ENCODE peak calls at places on chromosomes 13 and 19, in six cellular contexts. N is transverse colon, X is sigmoid colon, W is HCT116, P is GM12891, L is spleen. C is an unnamed sample.

GRCh38 chr13:98885605-98886004 is 92.3 kb downstream of the DOCK9 start:
- DNase-seq in N (no peak), X (no peak), W (no peak), P (no peak), L (no peak), C (no peak)

GRCh38 chr19:46629546-46630025 is 4.7 kb upstream of the PTGIR start:
- DNase-seq in N (no peak), X (no peak), W (no peak), P (no peak), L (peak), C (no peak)

GRCh38 chr13:109869312-109870237 is 83.2 kb upstream of the IRS2 start:
- DNase-seq in N (peak), X (peak), W (no peak), P (no peak), L (peak), C (peak)

GRCh38 chr19:28296506-28296905 is 916.4 kb downstream of the UQCRFS1 start:
- DNase-seq in N (no peak), X (no peak), W (no peak), P (no peak), L (no peak), C (no peak)

GRCh38 chr13:109586509-109587346 is 199.7 kb downstream of the IRS2 start:
- DNase-seq in N (peak), X (no peak), W (no peak), P (no peak), L (no peak), C (no peak)

GRCh38 chr13:92572190-92572589 is 654.4 kb upstream of the GPC6 start:
- DNase-seq in N (no peak), X (no peak), W (no peak), P (no peak), L (no peak), C (no peak)

GRCh38 chr13:44362394-44363040 is 11.1 kb upstream of the SERP2 start:
- DNase-seq in N (no peak), X (no peak), W (no peak), P (no peak), L (no peak), C (no peak)

GRCh38 chr19:1997353-1998233 is 17.9 kb downstream of the BTBD2 start:
- DNase-seq in N (no peak), X (no peak), W (no peak), P (no peak), L (no peak), C (no peak)

GRCh38 chr13:51818771-51819511 is 15.0 kb upstream of the DHRS12 start:
- DNase-seq in N (no peak), X (peak), W (no peak), P (no peak), L (no peak), C (no peak)

GRCh38 chr19:13817615-13818371 is 22.6 kb downstream of the ZSWIM4 start:
- DNase-seq in N (peak), X (no peak), W (no peak), P (no peak), L (peak), C (no peak)

GRCh38 chr19:10517361-10517759 is at the start of gene S1PR5:
- DNase-seq in N (no peak), X (no peak), W (no peak), P (no peak), L (no peak), C (no peak)

GRCh38 chr13:59747529-59747928 is 416.2 kb downstream of the DIAPH3 start:
- DNase-seq in N (no peak), X (no peak), W (peak), P (no peak), L (no peak), C (no peak)

GRCh38 chr13:21668665-21669599 is 1.9 kb upstream of the FGF9 start:
- DNase-seq in N (peak), X (peak), W (no peak), P (no peak), L (peak), C (no peak)

GRCh38 chr19:10861118-10861651 is 10.2 kb upstream of the CARM1 start:
- DNase-seq in N (peak), X (no peak), W (peak), P (no peak), L (no peak), C (no peak)

GRCh38 chr13:43805071-43805468 is 18.3 kb upstream of the ENOX1 start:
- DNase-seq in N (no peak), X (no peak), W (peak), P (no peak), L (no peak), C (no peak)

GRCh38 chr19:18433735-18434398 is 4.1 kb downstream of the ISYNA1 start:
- DNase-seq in N (no peak), X (peak), W (no peak), P (no peak), L (peak), C (no peak)

GRCh38 chr13:76812971-76813691 is 73.1 kb downstream of the KCTD12 start:
- DNase-seq in N (no peak), X (no peak), W (no peak), P (no peak), L (no peak), C (no peak)

GRCh38 chr13:97179501-97179900 is 42.6 kb upstream of the MBNL2 start:
- DNase-seq in N (no peak), X (no peak), W (no peak), P (no peak), L (no peak), C (no peak)

GRCh38 chr19:7349961-7350711 is 1.4 kb downstream of the ARHGEF18 start:
- DNase-seq in N (peak), X (peak), W (no peak), P (no peak), L (peak), C (no peak)

GRCh38 chr13:33536639-33537425 is 251.3 kb upstream of the STARD13 start:
- DNase-seq in N (no peak), X (no peak), W (no peak), P (no peak), L (no peak), C (no peak)

GRCh38 chr13:72290962-72291681 is 424.1 kb upstream of the DACH1 start:
- DNase-seq in N (no peak), X (no peak), W (peak), P (no peak), L (no peak), C (no peak)

GRCh38 chr19:28980236-28980868 is 232.6 kb downstream of the UQCRFS1 start:
- DNase-seq in N (no peak), X (no peak), W (no peak), P (no peak), L (no peak), C (no peak)

GRCh38 chr19:30682576-30683536 is 310.7 kb downstream of the ZNF536 start:
- DNase-seq in N (peak), X (peak), W (peak), P (peak), L (peak), C (peak)

GRCh38 chr19:14614099-14614412 is 31.2 kb downstream of the CLEC17A start:
- DNase-seq in N (no peak), X (no peak), W (no peak), P (peak), L (peak), C (no peak)

GRCh38 chr13:23159587-23160240 is 21.1 kb upstream of the SGCG start:
- DNase-seq in N (no peak), X (no peak), W (no peak), P (no peak), L (no peak), C (no peak)

GRCh38 chr13:62122434-62122833 is 706.8 kb upstream of the PCDH20 start:
- DNase-seq in N (no peak), X (no peak), W (no peak), P (no peak), L (no peak), C (no peak)

GRCh38 chr13:26095338-26095737 is 43.5 kb upstream of the SHISA2 start:
- DNase-seq in N (no peak), X (no peak), W (no peak), P (no peak), L (no peak), C (no peak)

GRCh38 chr13:94345374-94346195 is 133.9 kb downstream of the DCT start:
- DNase-seq in N (no peak), X (no peak), W (no peak), P (no peak), L (no peak), C (no peak)

GRCh38 chr19:1047696-1048147 is 7.8 kb downstream of the ABCA7 start:
- DNase-seq in N (peak), X (no peak), W (no peak), P (no peak), L (no peak), C (no peak)

GRCh38 chr19:10380311-10381102 is at the start of gene TYK2:
- DNase-seq in N (peak), X (peak), W (peak), P (peak), L (peak), C (peak)

GRCh38 chr13:94311893-94312292 is 167.6 kb downstream of the DCT start:
- DNase-seq in N (no peak), X (no peak), W (no peak), P (no peak), L (no peak), C (no peak)

GRCh38 chr13:51048166-51048461 is 63.0 kb downstream of the C13orf42 start:
- DNase-seq in N (no peak), X (no peak), W (no peak), P (no peak), L (no peak), C (no peak)

GRCh38 chr19:900302-901111 is 7.2 kb downstream of the RNU6-9 start:
- DNase-seq in N (no peak), X (no peak), W (no peak), P (no peak), L (no peak), C (no peak)

GRCh38 chr13:26062853-26063444 is 11.1 kb upstream of the SHISA2 start:
- DNase-seq in N (peak), X (no peak), W (peak), P (no peak), L (no peak), C (peak)

GRCh38 chr19:47427241-47428176 is 8.2 kb upstream of the MEIS3 start:
- DNase-seq in N (peak), X (peak), W (peak), P (peak), L (peak), C (peak)

GRCh38 chr13:49976314-49977258 is 20.3 kb upstream of the TRIM13 start:
- DNase-seq in N (peak), X (peak), W (peak), P (peak), L (peak), C (peak)
- TF ChIP-seq POLR2AphosphoS5 in N (no peak), X (no peak), W (no peak), P (no peak), L (peak), C (no peak)

GRCh38 chr19:4342421-4343055 is 824 bp upstream of the MPND start:
- DNase-seq in N (peak), X (peak), W (peak), P (peak), L (peak), C (peak)
- TF ChIP-seq POLR2AphosphoS5 in N (peak), X (peak), W (peak), P (peak), L (peak), C (peak)

DNA sequence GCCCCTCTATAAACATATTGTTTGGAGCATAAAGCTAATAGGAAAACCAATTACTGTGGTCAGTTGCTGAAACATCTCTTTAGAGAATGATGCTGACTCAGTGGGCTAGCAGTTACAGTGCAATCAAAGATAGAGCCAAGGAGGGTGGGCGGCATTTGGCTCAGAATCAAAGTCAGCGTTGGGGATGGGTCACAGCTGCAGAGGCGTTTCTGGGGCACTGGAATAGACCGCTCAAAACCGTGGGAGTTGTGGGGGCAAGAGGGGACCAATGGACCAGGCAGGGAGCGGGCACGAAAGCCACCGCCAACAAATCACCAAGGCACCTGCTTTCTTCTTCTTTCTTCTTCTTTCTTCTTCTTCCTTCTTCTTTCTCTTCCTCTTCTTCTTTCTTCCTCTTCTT is 76.7 kb downstream of the RASL11A start:
- DNase-seq in N (no peak), X (no peak), W (no peak), P (no peak), L (no peak), C (no peak)
- TF ChIP-seq POLR2AphosphoS5 in N (no peak), X (no peak), W (no peak), P (no peak), L (no peak), C (no peak)

DNA sequence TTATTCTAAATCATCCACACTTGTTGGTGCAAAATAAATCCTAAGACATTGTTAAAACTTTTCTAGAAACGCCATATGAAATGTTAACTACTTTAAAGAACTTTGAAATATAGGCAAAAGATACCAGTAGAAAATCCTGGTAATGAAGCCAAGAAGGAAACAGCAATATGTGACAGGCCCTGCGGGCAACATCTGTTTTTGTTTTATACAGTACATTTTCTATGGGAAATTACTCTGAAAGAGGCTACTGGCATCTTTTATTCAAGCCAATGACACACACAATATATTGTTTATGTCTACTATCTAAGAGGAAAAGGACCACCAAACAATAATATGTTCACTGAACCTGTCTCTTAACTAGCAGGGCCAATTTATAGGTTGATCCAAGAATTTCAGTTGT is 829.7 kb downstream of the PCDH17 start:
- DNase-seq in N (no peak), X (no peak), W (no peak), P (no peak), L (no peak), C (no peak)
- TF ChIP-seq POLR2AphosphoS5 in N (no peak), X (no peak), W (no peak), P (no peak), L (no peak), C (no peak)

GRCh38 chr19:41540041-41540695 is 35.8 kb upstream of the CEACAM21 start:
- DNase-seq in N (no peak), X (peak), W (no peak), P (no peak), L (no peak), C (no peak)

GRCh38 chr19:41545547-41545946 is 30.4 kb upstream of the CEACAM21 start:
- DNase-seq in N (no peak), X (peak), W (no peak), P (no peak), L (no peak), C (no peak)

GRCh38 chr19:41543582-41543981 is 32.4 kb upstream of the CEACAM21 start:
- DNase-seq in N (no peak), X (no peak), W (no peak), P (no peak), L (no peak), C (no peak)

GRCh38 chr19:41542622-41543021 is 33.3 kb upstream of the CEACAM21 start:
- DNase-seq in N (no peak), X (no peak), W (no peak), P (no peak), L (no peak), C (no peak)

DNA sequence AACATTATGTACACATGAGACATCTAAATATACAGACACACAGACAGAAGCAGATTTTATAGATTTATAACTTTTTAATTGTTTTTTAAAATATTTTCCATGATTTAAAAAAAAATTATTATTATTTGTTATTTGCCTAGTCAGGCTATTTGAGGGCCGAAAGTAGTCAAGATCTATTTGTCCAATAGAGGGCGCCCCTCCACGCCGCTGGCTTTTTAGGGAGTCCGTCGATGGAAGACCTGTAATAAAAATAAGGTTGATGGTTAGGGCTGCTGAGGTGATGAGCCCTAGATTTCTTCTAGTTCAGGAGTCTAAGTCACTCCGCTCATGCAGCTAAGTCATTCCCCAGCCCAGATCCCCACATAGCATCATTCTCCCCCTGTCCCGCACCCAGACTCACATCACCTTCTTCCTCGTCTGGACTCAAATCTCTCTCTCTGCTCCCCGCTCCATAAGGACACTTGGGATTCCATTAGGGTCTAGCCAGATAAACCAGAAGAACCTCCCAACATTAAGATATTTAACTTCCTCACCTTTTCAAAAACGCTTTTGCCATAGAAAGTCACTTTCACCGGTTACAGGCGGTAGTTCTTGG is 33.9 kb upstream of the CEACAM21 start:
- DNase-seq in N (peak), X (peak), W (peak), P (no peak), L (peak), C (no peak)
- TF ChIP-seq POLR2AphosphoS5 in N (no peak), X (no peak), W (no peak), P (no peak), L (no peak), C (no peak)

GRCh38 chr19:45478454-45479238 is 10.8 kb downstream of the FOSB start:
- DNase-seq in N (peak), X (peak), W (peak), P (peak), L (peak), C (peak)
- TF ChIP-seq POLR2AphosphoS5 in N (peak), X (peak), W (peak), P (peak), L (peak), C (peak)

GRCh38 chr13:28429685-28430290 is 65.1 kb downstream of the FLT1 start:
- DNase-seq in N (peak), X (no peak), W (no peak), P (no peak), L (no peak), C (no peak)
- TF ChIP-seq POLR2AphosphoS5 in N (no peak), X (no peak), W (no peak), P (peak), L (no peak), C (no peak)

GRCh38 chr13:29921542-29921941 is 71.1 kb upstream of the UBL3 start:
- DNase-seq in N (no peak), X (no peak), W (no peak), P (no peak), L (no peak), C (no peak)
- TF ChIP-seq POLR2AphosphoS5 in N (no peak), X (no peak), W (no peak), P (no peak), L (no peak), C (no peak)

GRCh38 chr19:51800849-51801244 is 5.9 kb downstream of the FPR3 start:
- DNase-seq in N (no peak), X (no peak), W (no peak), P (no peak), L (no peak), C (no peak)

GRCh38 chr19:51799998-51800848 is 5.3 kb downstream of the FPR3 start:
- DNase-seq in N (no peak), X (peak), W (no peak), P (no peak), L (no peak), C (no peak)

GRCh38 chr19:51798127-51798526 is 3.2 kb downstream of the FPR3 start:
- DNase-seq in N (no peak), X (no peak), W (no peak), P (no peak), L (no peak), C (no peak)

GRCh38 chr19:51798958-51799310 is 4.0 kb downstream of the FPR3 start:
- DNase-seq in N (peak), X (peak), W (no peak), P (no peak), L (no peak), C (no peak)

DNA sequence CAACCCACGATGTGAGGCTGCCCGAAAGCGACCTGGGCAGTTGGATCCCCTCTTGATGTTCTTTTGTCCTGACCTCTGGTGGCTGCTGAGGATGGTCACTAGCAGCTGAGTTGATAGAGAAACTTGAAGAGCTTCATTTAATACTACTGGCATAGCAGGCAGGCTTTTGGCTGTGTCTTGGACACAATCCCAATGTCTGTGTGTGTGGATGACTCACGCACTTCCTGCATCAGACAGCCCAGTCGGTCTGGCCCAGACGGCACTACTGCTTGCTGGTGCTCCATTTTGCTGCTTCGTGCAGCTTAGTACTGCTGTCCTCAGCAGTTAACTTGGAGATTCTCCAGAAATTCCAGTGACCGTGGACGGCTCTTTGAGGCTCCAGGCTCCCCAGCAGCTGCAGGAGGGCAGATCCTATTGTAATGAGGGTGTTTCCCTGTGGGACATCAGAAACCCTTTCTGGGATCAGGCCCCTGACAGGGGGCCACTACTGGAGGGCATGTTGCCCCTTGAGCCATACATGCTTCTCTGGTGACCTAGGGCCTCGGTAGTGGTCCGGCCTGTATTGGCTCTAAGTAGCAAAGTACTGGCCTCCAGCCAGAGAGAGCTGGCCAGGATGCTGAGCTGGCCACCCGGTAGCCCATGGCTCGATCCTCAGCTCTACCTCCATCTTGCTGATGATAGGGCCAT is 4.5 kb downstream of the FPR3 start:
- DNase-seq in N (peak), X (peak), W (no peak), P (no peak), L (peak), C (peak)
- TF ChIP-seq POLR2AphosphoS5 in N (no peak), X (peak), W (no peak), P (no peak), L (peak), C (no peak)